ENCODE peak calls at places on chromosomes 6 and 20, in ten cellular contexts. X is activated CD4-positive, CD25-positive, alpha-beta regulatory T cell treated with anti-CD3 and anti-CD28 coated beads, Interleukin-2, amount 50 U/mL, for 16 hours; J is putamen; A is activated T-cell treated with anti-CD3 and anti-CD28 coated beads for 24 hours; V is CD4-positive, alpha-beta T cell; S is ELF-1; F is activated gamma-delta T cell treated with Interleukin-2 at 50 U/mL for 16 hours; N is RCC 7860; M is effector CD8-positive, alpha-beta T cell; Q is CD8-positive, alpha-beta memory T cell. T is an unnamed sample.

GRCh38 chr20:36808317-36809257 is 35.0 kb upstream of the DSN1 start:
- DNase-seq in X (peak; percentile 51), J (no peak), A (peak; percentile 59), V (peak; percentile 63), S (peak; percentile 69), F (peak; percentile 66), N (peak; percentile 98), M (peak; percentile 46), Q (peak; percentile 39), T (peak; percentile 57)

GRCh38 chr6:158765509-158766068 is 53.6 kb downstream of the EZR start:
- DNase-seq in X (no peak), J (no peak), A (no peak), V (no peak), S (no peak), F (no peak), N (no peak), M (no peak), Q (no peak), T (no peak)

GRCh38 chr6:130794686-130795085 is 32.5 kb upstream of the SMLR1 start:
- DNase-seq in X (no peak), J (no peak), A (no peak), V (no peak), S (no peak), F (no peak), N (no peak), M (no peak), Q (no peak), T (no peak)

GRCh38 chr6:87291879-87292278 is 30.5 kb upstream of the SMIM8 start:
- DNase-seq in X (no peak), J (no peak), A (no peak), V (no peak), S (no peak), F (no peak), N (no peak), M (no peak), Q (no peak), T (no peak)

GRCh38 chr6:159929819-159930218 is 39.0 kb downstream of the MAS1 start:
- DNase-seq in X (no peak), J (no peak), A (peak; percentile 22), V (peak; percentile 15), S (no peak), F (peak; percentile 8), N (peak; percentile 12), M (no peak), Q (peak; percentile 7), T (no peak)

GRCh38 chr6:20868397-20869185 is 334.3 kb downstream of the CDKAL1 start:
- DNase-seq in X (no peak), J (no peak), A (no peak), V (no peak), S (no peak), F (no peak), N (no peak), M (no peak), Q (no peak), T (no peak)

GRCh38 chr6:44514085-44514484 is 126.6 kb downstream of the CDC5L start:
- DNase-seq in X (no peak), J (no peak), A (no peak), V (no peak), S (no peak), F (no peak), N (no peak), M (no peak), Q (no peak), T (no peak)

GRCh38 chr6:157374889-157375443 is 6.0 kb upstream of the ZDHHC14 start:
- DNase-seq in X (no peak), J (no peak), A (no peak), V (no peak), S (peak; percentile 28), F (no peak), N (no peak), M (no peak), Q (no peak), T (no peak)

GRCh38 chr6:159170999-159171712 is 2.0 kb downstream of the FNDC1 start:
- DNase-seq in X (no peak), J (no peak), A (no peak), V (no peak), S (peak; percentile 9), F (no peak), N (no peak), M (no peak), Q (no peak), T (no peak)

GRCh38 chr6:149480502-149481280 is 4.1 kb downstream of the ZC3H12D start:
- DNase-seq in X (no peak), J (no peak), A (no peak), V (no peak), S (no peak), F (no peak), N (no peak), M (no peak), Q (peak; percentile 33), T (no peak)

GRCh38 chr6:139881251-139881650 is 506.8 kb upstream of the CITED2 start:
- DNase-seq in X (no peak), J (no peak), A (no peak), V (no peak), S (no peak), F (no peak), N (no peak), M (no peak), Q (no peak), T (no peak)

GRCh38 chr6:18335948-18336347 is 51.2 kb upstream of the RNF144B start:
- DNase-seq in X (no peak), J (no peak), A (no peak), V (no peak), S (no peak), F (no peak), N (no peak), M (no peak), Q (no peak), T (no peak)

GRCh38 chr6:42294759-42295158 is 77.1 kb upstream of the MRPS10 start:
- DNase-seq in X (no peak), J (no peak), A (no peak), V (no peak), S (no peak), F (no peak), N (peak; percentile 77), M (no peak), Q (no peak), T (no peak)

GRCh38 chr20:41178904-41179432 is 41.6 kb downstream of the PLCG1 start:
- DNase-seq in X (no peak), J (peak; percentile 67), A (no peak), V (no peak), S (no peak), F (no peak), N (no peak), M (no peak), Q (no peak), T (peak; percentile 8)

GRCh38 chr6:44771647-44772415 is 384.3 kb downstream of the CDC5L start:
- DNase-seq in X (no peak), J (no peak), A (no peak), V (no peak), S (peak; percentile 71), F (no peak), N (no peak), M (no peak), Q (no peak), T (no peak)

GRCh38 chr20:15378151-15378550 is 1040.7 kb upstream of the FLRT3 start:
- DNase-seq in X (no peak), J (no peak), A (no peak), V (no peak), S (no peak), F (no peak), N (no peak), M (no peak), Q (no peak), T (no peak)

GRCh38 chr6:142356271-142356938 is 54.6 kb downstream of the ADGRG6 start:
- DNase-seq in X (no peak), J (no peak), A (no peak), V (no peak), S (no peak), F (no peak), N (peak; percentile 9), M (no peak), Q (no peak), T (no peak)

GRCh38 chr6:659716-660581 is 3.0 kb upstream of the HUS1B start:
- DNase-seq in X (no peak), J (no peak), A (no peak), V (no peak), S (peak; percentile 84), F (no peak), N (no peak), M (no peak), Q (peak; percentile 5), T (no peak)

GRCh38 chr20:38883981-38884733 is 42.1 kb upstream of the FAM83D start:
- DNase-seq in X (no peak), J (no peak), A (no peak), V (no peak), S (no peak), F (no peak), N (no peak), M (no peak), Q (no peak), T (no peak)

GRCh38 chr20:52379723-52380336 is 188.3 kb upstream of the ZFP64 start:
- DNase-seq in X (no peak), J (no peak), A (peak; percentile 21), V (peak; percentile 30), S (peak; percentile 17), F (peak; percentile 21), N (no peak), M (peak; percentile 3), Q (peak; percentile 32), T (no peak)

GRCh38 chr20:61808497-61808896 is 257.2 kb downstream of the TAF4 start:
- DNase-seq in X (no peak), J (no peak), A (no peak), V (no peak), S (no peak), F (no peak), N (no peak), M (no peak), Q (no peak), T (no peak)

GRCh38 chr6:147709396-147710272 is 201.1 kb downstream of the SAMD5 start:
- DNase-seq in X (no peak), J (no peak), A (no peak), V (no peak), S (no peak), F (no peak), N (peak; percentile 26), M (no peak), Q (no peak), T (no peak)

GRCh38 chr6:3280866-3281465 is 22.2 kb downstream of the PSMG4 start:
- DNase-seq in X (no peak), J (no peak), A (no peak), V (no peak), S (no peak), F (no peak), N (no peak), M (no peak), Q (no peak), T (no peak)

GRCh38 chr20:11522359-11522758 is 395.3 kb upstream of the BTBD3 start:
- DNase-seq in X (no peak), J (no peak), A (no peak), V (no peak), S (no peak), F (no peak), N (no peak), M (no peak), Q (no peak), T (no peak)

GRCh38 chr20:58461899-58462298 is 53.3 kb downstream of the APCDD1L start:
- DNase-seq in X (no peak), J (no peak), A (no peak), V (no peak), S (no peak), F (no peak), N (no peak), M (no peak), Q (no peak), T (no peak)

GRCh38 chr6:137230547-137230946 is 11.4 kb upstream of the IFNGR1 start:
- DNase-seq in X (no peak), J (no peak), A (no peak), V (no peak), S (no peak), F (no peak), N (no peak), M (no peak), Q (no peak), T (no peak)

GRCh38 chr6:22800451-22800850 is 231.1 kb downstream of the HDGFL1 start:
- DNase-seq in X (no peak), J (no peak), A (no peak), V (no peak), S (no peak), F (no peak), N (no peak), M (no peak), Q (no peak), T (no peak)

GRCh38 chr20:48843125-48843806 is 15.5 kb upstream of the PREX1 start:
- DNase-seq in X (no peak), J (no peak), A (no peak), V (no peak), S (no peak), F (no peak), N (no peak), M (no peak), Q (no peak), T (no peak)